ENCODE peak calls at places on chromosomes 7 and 10, in six cellular contexts. Y is activated CD8-positive, alpha-beta memory T cell treated with anti-CD3 and anti-CD28 coated beads, Interleukin-2, amount 50 U/mL, for 48 hours; S is substantia nigra; V is brain microvascular endothelial cell; D is stimulated activated CD8-positive, alpha-beta memory T cell treated with anti-CD3 and anti-CD28 coated beads, Interleukin-4, amount 100 ng/mL, for 4 hours; U is DMS153. X is an unnamed sample.

GRCh38 chr10:98361131-98361633 is 53.8 kb downstream of the PYROXD2 start:
- DNase-seq in Y (peak; percentile 60), S (peak; percentile 77), V (peak; percentile 100), D (no peak), U (peak; percentile 85), X (peak; percentile 68)

GRCh38 chr10:34637419-34637911 is 177.6 kb downstream of the PARD3 start:
- DNase-seq in Y (peak; percentile 88), S (peak; percentile 55), V (peak; percentile 59), D (peak; percentile 12), U (peak; percentile 1), X (peak; percentile 82)

GRCh38 chr7:39948375-39948774 is 1.7 kb upstream of the CDK13 start:
- DNase-seq in Y (peak; percentile 61), S (no peak), V (no peak), D (no peak), U (no peak), X (peak; percentile 49)

GRCh38 chr7:106812027-106812643 is 52.9 kb upstream of the PIK3CG start:
- DNase-seq in Y (no peak), S (peak; percentile 31), V (no peak), D (no peak), U (no peak), X (no peak)

GRCh38 chr7:19117870-19118608 is 603 bp upstream of the TWIST1 start:
- DNase-seq in Y (no peak), S (no peak), V (peak; percentile 2), D (no peak), U (no peak), X (no peak)

GRCh38 chr7:69818647-69819161 is 220.4 kb downstream of the AUTS2 start:
- DNase-seq in Y (no peak), S (no peak), V (no peak), D (no peak), U (no peak), X (no peak)

GRCh38 chr7:45682836-45683555 is 108.8 kb downstream of the ADCY1 start:
- DNase-seq in Y (no peak), S (peak; percentile 36), V (no peak), D (no peak), U (no peak), X (no peak)

GRCh38 chr10:14608381-14609001 is 166.2 kb downstream of the FAM107B start:
- DNase-seq in Y (no peak), S (peak; percentile 41), V (no peak), D (no peak), U (no peak), X (no peak)

GRCh38 chr7:84757756-84758155 is 429.1 kb downstream of the SEMA3D start:
- DNase-seq in Y (no peak), S (no peak), V (no peak), D (no peak), U (no peak), X (no peak)

GRCh38 chr7:21076579-21076978 is 289.9 kb upstream of the SP8 start:
- DNase-seq in Y (no peak), S (no peak), V (no peak), D (no peak), U (peak; percentile 80), X (no peak)

GRCh38 chr10:46232666-46233065 is 54.1 kb upstream of the ANTXRL start:
- DNase-seq in Y (no peak), S (no peak), V (no peak), D (no peak), U (no peak), X (no peak)

GRCh38 chr7:136938476-136938875 is 70.0 kb downstream of the CHRM2 start:
- DNase-seq in Y (no peak), S (no peak), V (no peak), D (no peak), U (no peak), X (no peak)

GRCh38 chr7:96354881-96355280 is 33.0 kb upstream of the SLC25A13 start:
- DNase-seq in Y (no peak), S (no peak), V (no peak), D (no peak), U (no peak), X (no peak)

GRCh38 chr10:101189461-101190401 is 39.5 kb downstream of the LBX1 start:
- DNase-seq in Y (no peak), S (no peak), V (no peak), D (no peak), U (peak; percentile 57), X (no peak)

GRCh38 chr7:94190599-94191061 is 186.5 kb upstream of the BET1 start:
- DNase-seq in Y (no peak), S (no peak), V (peak; percentile 98), D (no peak), U (no peak), X (no peak)

GRCh38 chr10:10598297-10598696 is 419.4 kb upstream of the CELF2 start:
- DNase-seq in Y (no peak), S (no peak), V (no peak), D (no peak), U (no peak), X (no peak)

X was measured in activated CD4-positive, alpha-beta T cell treated with anti-CD3 and anti-CD28 coated beads for 36 hours.